ENCODE peak calls at places on chromosomes 4 and X, in ten cellular contexts. A, F, Z, B, U, D, G, X, L and R are unnamed samples.

GRCh38 chr4:25486171-25486570 is 109.1 kb downstream of the ANAPC4 start:
- DNase-seq in A (no peak), F (peak; percentile 35), Z (no peak), B (no peak), U (no peak), D (no peak), G (no peak), X (no peak), L (no peak), R (no peak)

GRCh38 chr4:76950052-76950845 is 697 bp downstream of the SEPTIN11 start:
- DNase-seq in A (peak; percentile 41), F (peak; percentile 58), Z (peak; percentile 48), B (peak; percentile 25), U (peak; percentile 19), D (peak; percentile 35), G (peak; percentile 32), X (peak; percentile 63), L (peak; percentile 85), R (no peak)

GRCh38 chr4:66820681-66821080 is 724.6 kb downstream of the CENPC start:
- DNase-seq in A (no peak), F (no peak), Z (no peak), B (no peak), U (no peak), D (no peak), G (no peak), X (no peak), L (no peak), R (no peak)

GRCh38 chrX:74160358-74160757 is 143.6 kb upstream of the ZCCHC13 start:
- DNase-seq in A (no peak), F (no peak), Z (no peak), B (no peak), U (no peak), D (no peak), G (no peak), X (peak; percentile 12), L (no peak), R (no peak)

GRCh38 chr4:46392421-46392820 is 2.5 kb upstream of the GABRA2 start:
- DNase-seq in A (no peak), F (peak; percentile 26), Z (no peak), B (no peak), U (peak; percentile 15), D (no peak), G (no peak), X (no peak), L (no peak), R (no peak)

GRCh38 chr4:153152453-153153338 is 51.5 kb upstream of the TRIM2 start:
- DNase-seq in A (peak; percentile 23), F (peak; percentile 49), Z (peak; percentile 42), B (peak; percentile 22), U (peak; percentile 31), D (peak; percentile 53), G (no peak), X (peak; percentile 34), L (peak; percentile 81), R (peak; percentile 61)

GRCh38 chr4:109294468-109295020 is 7.9 kb downstream of the COL25A1 start:
- DNase-seq in A (peak; percentile 20), F (peak; percentile 64), Z (no peak), B (no peak), U (peak; percentile 76), D (no peak), G (no peak), X (no peak), L (no peak), R (no peak)

GRCh38 chrX:13093489-13094140 is 49.2 kb upstream of the FAM9C start:
- DNase-seq in A (no peak), F (no peak), Z (no peak), B (no peak), U (no peak), D (no peak), G (no peak), X (no peak), L (no peak), R (no peak)

GRCh38 chr4:77734928-77735327 is 84.2 kb downstream of the CNOT6L start:
- DNase-seq in A (peak; percentile 66), F (peak; percentile 90), Z (peak; percentile 71), B (no peak), U (peak; percentile 92), D (no peak), G (peak; percentile 23), X (peak; percentile 31), L (no peak), R (peak; percentile 75)

GRCh38 chr4:85963231-85963630 is 396.6 kb downstream of the MAPK10 start:
- DNase-seq in A (no peak), F (no peak), Z (no peak), B (no peak), U (no peak), D (no peak), G (no peak), X (no peak), L (no peak), R (no peak)

GRCh38 chrX:20372533-20372932 is 105.8 kb upstream of the RPS6KA3 start:
- DNase-seq in A (peak; percentile 56), F (peak; percentile 51), Z (peak; percentile 12), B (no peak), U (peak; percentile 17), D (no peak), G (no peak), X (no peak), L (no peak), R (no peak)

GRCh38 chr4:57119054-57119651 is 9.0 kb upstream of the IGFBP7 start:
- DNase-seq in A (peak; percentile 82), F (peak; percentile 92), Z (no peak), B (no peak), U (peak; percentile 84), D (no peak), G (no peak), X (peak; percentile 93), L (peak; percentile 34), R (peak; percentile 14)

GRCh38 chr4:150244600-150244999 is 166.4 kb downstream of the DCLK2 start:
- DNase-seq in A (peak; percentile 50), F (peak; percentile 93), Z (peak; percentile 58), B (no peak), U (peak; percentile 52), D (no peak), G (no peak), X (peak; percentile 62), L (no peak), R (no peak)

GRCh38 chr4:8285976-8286718 is 16.6 kb downstream of the HTRA3 start:
- DNase-seq in A (no peak), F (no peak), Z (no peak), B (no peak), U (no peak), D (no peak), G (no peak), X (no peak), L (no peak), R (no peak)

GRCh38 chr4:11418610-11419009 is 10.1 kb downstream of the HS3ST1 start:
- DNase-seq in A (no peak), F (no peak), Z (no peak), B (no peak), U (peak; percentile 31), D (no peak), G (no peak), X (no peak), L (no peak), R (no peak)

GRCh38 chrX:27555514-27555913 is 34.6 kb upstream of the DCAF8L2 start:
- DNase-seq in A (no peak), F (peak; percentile 58), Z (peak; percentile 7), B (peak; percentile 2), U (peak; percentile 42), D (no peak), G (no peak), X (no peak), L (no peak), R (peak; percentile 5)

GRCh38 chr4:108830509-108831244 is 67.8 kb upstream of the ETNPPL start:
- DNase-seq in A (peak; percentile 13), F (peak; percentile 43), Z (no peak), B (no peak), U (peak; percentile 46), D (no peak), G (no peak), X (no peak), L (peak; percentile 33), R (peak; percentile 84)

GRCh38 chr4:156252300-156253016 is 298.8 kb upstream of the CTSO start:
- DNase-seq in A (peak; percentile 13), F (peak; percentile 23), Z (no peak), B (no peak), U (peak; percentile 12), D (no peak), G (no peak), X (peak; percentile 15), L (no peak), R (no peak)

GRCh38 chr4:2792711-2793577 is at the start of gene SH3BP2:
- DNase-seq in A (peak; percentile 83), F (peak; percentile 71), Z (peak; percentile 72), B (peak; percentile 77), U (peak; percentile 50), D (no peak), G (no peak), X (peak; percentile 66), L (peak; percentile 90), R (peak; percentile 53)

GRCh38 chr4:33890841-33891240 is 2353.5 kb downstream of the ARAP2 start:
- DNase-seq in A (no peak), F (no peak), Z (no peak), B (no peak), U (no peak), D (no peak), G (no peak), X (peak; percentile 7), L (no peak), R (no peak)

GRCh38 chr4:169841776-169842175 is 84.0 kb upstream of the HPF1 start:
- DNase-seq in A (no peak), F (no peak), Z (no peak), B (no peak), U (no peak), D (no peak), G (no peak), X (no peak), L (no peak), R (no peak)

GRCh38 chr4:86963697-86964096 is 28.9 kb downstream of the AFF1 start:
- DNase-seq in A (peak; percentile 65), F (no peak), Z (no peak), B (no peak), U (peak; percentile 35), D (no peak), G (no peak), X (no peak), L (no peak), R (no peak)

GRCh38 chr4:102449751-102450352 is 51.3 kb upstream of the NFKB1 start:
- DNase-seq in A (peak; percentile 19), F (peak; percentile 84), Z (peak; percentile 51), B (peak; percentile 18), U (peak; percentile 45), D (peak; percentile 32), G (peak; percentile 25), X (peak; percentile 61), L (peak; percentile 63), R (peak; percentile 63)

GRCh38 chr4:175891863-175892262 is 79.8 kb upstream of the GPM6A start:
- DNase-seq in A (no peak), F (peak; percentile 60), Z (peak; percentile 52), B (peak; percentile 3), U (peak; percentile 48), D (no peak), G (no peak), X (peak; percentile 8), L (no peak), R (peak; percentile 4)

GRCh38 chr4:186029731-186030421 is 39.1 kb upstream of the TLR3 start:
- DNase-seq in A (no peak), F (peak; percentile 85), Z (no peak), B (no peak), U (no peak), D (no peak), G (no peak), X (peak; percentile 55), L (peak; percentile 36), R (no peak)

GRCh38 chrX:41688154-41688553 is 619 bp upstream of the GPR34 start:
- DNase-seq in A (no peak), F (no peak), Z (no peak), B (no peak), U (no peak), D (no peak), G (no peak), X (no peak), L (no peak), R (peak; percentile 4)

GRCh38 chr4:171846232-171846631 is 33.0 kb downstream of the GALNTL6 start:
- DNase-seq in A (no peak), F (peak; percentile 90), Z (peak; percentile 10), B (peak; percentile 3), U (peak; percentile 52), D (no peak), G (no peak), X (peak; percentile 60), L (peak; percentile 52), R (peak; percentile 57)

GRCh38 chr4:14719053-14719452 is 283.2 kb upstream of the CPEB2 start:
- DNase-seq in A (no peak), F (peak; percentile 81), Z (peak; percentile 43), B (no peak), U (peak; percentile 61), D (no peak), G (no peak), X (peak; percentile 12), L (peak; percentile 18), R (no peak)